ENCODE peak calls at places on chromosomes 5 and 9, in eight cellular contexts. G, O, M, I, H, W, P and K are unnamed samples.

GRCh38 chr5:19855031-19855430 is 133.0 kb downstream of the CDH18 start:
- DNase-seq in G (no peak), O (no peak), M (no peak), I (no peak), H (no peak), W (no peak), P (no peak), K (no peak)

GRCh38 chr5:163407034-163407652 is 30.3 kb upstream of the CCNG1 start:
- DNase-seq in G (no peak), O (no peak), M (no peak), I (no peak), H (no peak), W (no peak), P (no peak), K (no peak)

GRCh38 chr9:89882876-89883275 is 278.1 kb downstream of the GADD45G start:
- DNase-seq in G (no peak), O (no peak), M (no peak), I (no peak), H (peak), W (no peak), P (peak), K (no peak)

GRCh38 chr9:76215066-76215465 is 179.2 kb downstream of the RFK start:
- DNase-seq in G (no peak), O (no peak), M (no peak), I (no peak), H (no peak), W (no peak), P (no peak), K (no peak)

GRCh38 chr9:124214596-124215550 is 42.9 kb upstream of the NEK6 start:
- DNase-seq in G (no peak), O (no peak), M (no peak), I (peak), H (peak), W (no peak), P (no peak), K (no peak)

GRCh38 chr5:96172436-96172835 is 210.8 kb upstream of the ELL2 start:
- DNase-seq in G (no peak), O (no peak), M (no peak), I (no peak), H (no peak), W (no peak), P (no peak), K (no peak)

GRCh38 chr9:72882117-72882775 is 70.6 kb downstream of the ALDH1A1 start:
- DNase-seq in G (no peak), O (no peak), M (peak), I (peak), H (peak), W (no peak), P (no peak), K (no peak)

GRCh38 chr5:138461343-138462125 is 3.7 kb upstream of the EGR1 start:
- DNase-seq in G (no peak), O (no peak), M (no peak), I (peak), H (no peak), W (no peak), P (no peak), K (no peak)

GRCh38 chr9:124594673-124595072 is 87.5 kb upstream of the NR5A1 start:
- DNase-seq in G (no peak), O (no peak), M (no peak), I (no peak), H (no peak), W (no peak), P (no peak), K (no peak)

GRCh38 chr5:71615809-71616208 is 28.7 kb downstream of the MCCC2 start:
- DNase-seq in G (no peak), O (no peak), M (no peak), I (no peak), H (no peak), W (no peak), P (no peak), K (peak)

GRCh38 chr9:77944556-77945261 is 86.9 kb downstream of the GNAQ start:
- DNase-seq in G (no peak), O (no peak), M (peak), I (no peak), H (no peak), W (no peak), P (no peak), K (no peak)
- TF ChIP-seq EP300 in G (no peak), O (no peak), M (no peak), I (no peak), H (no peak), W (no peak), P (no peak), K (no peak)

GRCh38 chr9:8521112-8521511 is 721.5 kb upstream of the DMAC1 start:
- DNase-seq in G (no peak), O (no peak), M (no peak), I (no peak), H (no peak), W (no peak), P (no peak), K (no peak)
- TF ChIP-seq EP300 in G (no peak), O (no peak), M (no peak), I (no peak), H (no peak), W (no peak), P (no peak), K (no peak)

DNA sequence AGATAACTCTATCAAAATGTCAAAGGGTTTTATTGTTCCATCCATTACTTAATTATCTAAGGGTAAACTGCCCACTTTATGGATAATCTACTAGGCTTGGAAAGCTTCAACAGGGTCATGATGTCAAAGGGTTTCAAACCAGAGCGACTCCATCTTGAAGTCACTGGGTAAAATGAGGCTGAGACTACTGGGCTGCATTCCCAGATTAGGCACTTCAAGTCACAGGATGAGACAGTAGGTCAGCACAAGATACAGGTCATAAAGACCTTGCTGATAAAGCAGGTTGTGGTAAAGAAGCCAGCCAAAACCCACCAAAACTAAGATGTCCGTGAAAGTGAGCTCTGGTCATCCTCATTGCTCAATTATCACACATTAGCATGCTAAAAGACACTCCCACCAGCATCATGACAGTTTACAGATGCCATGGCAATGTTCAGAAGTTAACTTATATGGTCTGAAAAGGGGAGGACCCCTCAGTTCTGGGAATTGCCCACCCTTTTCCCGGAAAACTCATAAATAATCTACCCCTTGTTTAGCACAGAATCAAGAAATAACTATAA is 138.6 kb downstream of the GNAQ start:
- DNase-seq in G (no peak), O (no peak), M (no peak), I (no peak), H (no peak), W (no peak), P (no peak), K (no peak)
- TF ChIP-seq EP300 in G (no peak), O (no peak), M (no peak), I (no peak), H (no peak), W (no peak), P (no peak), K (no peak)

GRCh38 chr9:127059030-127059429 is 63.4 kb downstream of the ANGPTL2 start:
- DNase-seq in G (no peak), O (no peak), M (no peak), I (no peak), H (no peak), W (no peak), P (no peak), K (no peak)

GRCh38 chr9:127058645-127059021 is 63.8 kb downstream of the ANGPTL2 start:
- DNase-seq in G (no peak), O (no peak), M (no peak), I (no peak), H (no peak), W (no peak), P (no peak), K (no peak)

GRCh38 chr9:127056446-127056845 is 66.0 kb downstream of the ANGPTL2 start:
- DNase-seq in G (no peak), O (no peak), M (no peak), I (no peak), H (no peak), W (no peak), P (no peak), K (no peak)

GRCh38 chr9:127059648-127060365 is 62.6 kb downstream of the ANGPTL2 start:
- DNase-seq in G (no peak), O (no peak), M (no peak), I (no peak), H (no peak), W (no peak), P (no peak), K (no peak)

GRCh38 chr9:127057970-127058644 is 64.3 kb downstream of the ANGPTL2 start:
- DNase-seq in G (no peak), O (no peak), M (no peak), I (peak), H (no peak), W (no peak), P (no peak), K (no peak)
- TF ChIP-seq EP300 in G (no peak), O (no peak), M (no peak), I (no peak), H (no peak), W (no peak), P (no peak), K (no peak)